ENCODE peak calls at places on chromosome 1, in nine cellular contexts. One of them, this sample, is unnamed.

GRCh38 chr1:29412591-29412990 is 176.3 kb downstream of the PTPRU start:
- DNase-seq in HEK293T: no peak
- DNase-seq in myocyte: no peak
- DNase-seq in CD8-positive, alpha-beta T cell: no peak
- DNase-seq in EL: no peak
- DNase-seq in NCI-H446: no peak
- DNase-seq in naive B cell: no peak
- DNase-seq in Calu3: no peak
- DNase-seq in activated CD4-positive, alpha-beta T cell treated with anti-CD3 and anti-CD28 coated beads, Interleukin-2, amount 10 ng/mL, durations not matched to agents 7 days and 5 days: no peak
- DNase-seq in this sample: no peak

GRCh38 chr1:169550294-169550693 is 36.0 kb downstream of the F5 start:
- DNase-seq in NCI-H446: peak
- DNase-seq in CD8-positive, alpha-beta T cell: no peak
- DNase-seq in EL: peak
- DNase-seq in Calu3: peak
- DNase-seq in activated CD4-positive, alpha-beta T cell treated with anti-CD3 and anti-CD28 coated beads, Interleukin-2, amount 10 ng/mL, durations not matched to agents 7 days and 5 days: peak
- DNase-seq in HEK293T: peak
- DNase-seq in myocyte: peak
- DNase-seq in naive B cell: peak
- DNase-seq in this sample: no peak

GRCh38 chr1:173603056-173603591 is at the start of gene SLC9C2:
- DNase-seq in HEK293T: no peak
- DNase-seq in EL: peak
- DNase-seq in NCI-H446: no peak
- DNase-seq in activated CD4-positive, alpha-beta T cell treated with anti-CD3 and anti-CD28 coated beads, Interleukin-2, amount 10 ng/mL, durations not matched to agents 7 days and 5 days: no peak
- DNase-seq in myocyte: peak
- DNase-seq in CD8-positive, alpha-beta T cell: no peak
- DNase-seq in naive B cell: no peak
- DNase-seq in Calu3: peak
- DNase-seq in this sample: no peak

GRCh38 chr1:7002728-7003127 is 217.5 kb downstream of the CAMTA1 start:
- DNase-seq in EL: no peak
- DNase-seq in NCI-H446: no peak
- DNase-seq in Calu3: no peak
- DNase-seq in activated CD4-positive, alpha-beta T cell treated with anti-CD3 and anti-CD28 coated beads, Interleukin-2, amount 10 ng/mL, durations not matched to agents 7 days and 5 days: no peak
- DNase-seq in naive B cell: no peak
- DNase-seq in CD8-positive, alpha-beta T cell: no peak
- DNase-seq in HEK293T: no peak
- DNase-seq in myocyte: peak
- DNase-seq in this sample: no peak

GRCh38 chr1:64161347-64162080 is 41.9 kb upstream of the UBE2U start:
- DNase-seq in myocyte: peak
- DNase-seq in activated CD4-positive, alpha-beta T cell treated with anti-CD3 and anti-CD28 coated beads, Interleukin-2, amount 10 ng/mL, durations not matched to agents 7 days and 5 days: no peak
- DNase-seq in CD8-positive, alpha-beta T cell: no peak
- DNase-seq in Calu3: no peak
- DNase-seq in EL: peak
- DNase-seq in NCI-H446: no peak
- DNase-seq in HEK293T: no peak
- DNase-seq in naive B cell: no peak
- DNase-seq in this sample: no peak

GRCh38 chr1:3460653-3461237 is 6.3 kb downstream of the ARHGEF16 start:
- DNase-seq in Calu3: no peak
- DNase-seq in activated CD4-positive, alpha-beta T cell treated with anti-CD3 and anti-CD28 coated beads, Interleukin-2, amount 10 ng/mL, durations not matched to agents 7 days and 5 days: no peak
- DNase-seq in EL: peak
- DNase-seq in HEK293T: no peak
- DNase-seq in naive B cell: no peak
- DNase-seq in CD8-positive, alpha-beta T cell: no peak
- DNase-seq in myocyte: no peak
- DNase-seq in NCI-H446: no peak
- DNase-seq in this sample: no peak

GRCh38 chr1:170659404-170660035 is 4.4 kb upstream of the PRRX1 start:
- DNase-seq in Calu3: no peak
- DNase-seq in EL: no peak
- DNase-seq in NCI-H446: peak
- DNase-seq in CD8-positive, alpha-beta T cell: no peak
- DNase-seq in naive B cell: no peak
- DNase-seq in myocyte: no peak
- DNase-seq in activated CD4-positive, alpha-beta T cell treated with anti-CD3 and anti-CD28 coated beads, Interleukin-2, amount 10 ng/mL, durations not matched to agents 7 days and 5 days: no peak
- DNase-seq in HEK293T: no peak
- DNase-seq in this sample: no peak

GRCh38 chr1:87718241-87718950 is 389.7 kb downstream of the LMO4 start:
- DNase-seq in EL: no peak
- DNase-seq in naive B cell: no peak
- DNase-seq in activated CD4-positive, alpha-beta T cell treated with anti-CD3 and anti-CD28 coated beads, Interleukin-2, amount 10 ng/mL, durations not matched to agents 7 days and 5 days: no peak
- DNase-seq in NCI-H446: no peak
- DNase-seq in myocyte: no peak
- DNase-seq in Calu3: no peak
- DNase-seq in HEK293T: peak
- DNase-seq in CD8-positive, alpha-beta T cell: no peak
- DNase-seq in this sample: no peak

GRCh38 chr1:109975718-109976117 is 8.8 kb upstream of the AHCYL1 start:
- DNase-seq in activated CD4-positive, alpha-beta T cell treated with anti-CD3 and anti-CD28 coated beads, Interleukin-2, amount 10 ng/mL, durations not matched to agents 7 days and 5 days: no peak
- DNase-seq in Calu3: peak
- DNase-seq in naive B cell: no peak
- DNase-seq in CD8-positive, alpha-beta T cell: no peak
- DNase-seq in myocyte: peak
- DNase-seq in HEK293T: no peak
- DNase-seq in NCI-H446: no peak
- DNase-seq in EL: peak
- DNase-seq in this sample: no peak

GRCh38 chr1:53341961-53342707 is 14.3 kb upstream of the LRP8 start:
- DNase-seq in myocyte: no peak
- DNase-seq in CD8-positive, alpha-beta T cell: peak
- DNase-seq in EL: no peak
- DNase-seq in NCI-H446: no peak
- DNase-seq in Calu3: no peak
- DNase-seq in naive B cell: no peak
- DNase-seq in activated CD4-positive, alpha-beta T cell treated with anti-CD3 and anti-CD28 coated beads, Interleukin-2, amount 10 ng/mL, durations not matched to agents 7 days and 5 days: no peak
- DNase-seq in HEK293T: no peak
- DNase-seq in this sample: no peak

This sample was measured in HuH-7.5.